ENCODE peak calls at places on chromosomes 4 and X, in four cellular contexts. One of them, this sample, is unnamed.

GRCh38 chr4:122476745-122477144 is 20.2 kb upstream of the IL2 start:
- DNase-seq in HCT116: no peak
- DNase-seq in K562: no peak
- DNase-seq in HepG2: no peak
- DNase-seq in this sample: no peak

GRCh38 chrX:41923925-41924693 is 755 bp upstream of the CASK start:
- DNase-seq in K562: peak; percentile 27
- DNase-seq in HepG2: no peak
- DNase-seq in HCT116: peak; percentile 22
- DNase-seq in this sample: peak; percentile 25

GRCh38 chrX:153968754-153969124 is 2.9 kb downstream of the HCFC1 start:
- DNase-seq in HepG2: no peak
- DNase-seq in HCT116: no peak
- DNase-seq in K562: peak; percentile 75
- DNase-seq in this sample: no peak

GRCh38 chr4:174260099-174260498 is 23.4 kb downstream of the FBXO8 start:
- DNase-seq in HepG2: peak; percentile 70
- DNase-seq in K562: no peak
- DNase-seq in HCT116: no peak
- DNase-seq in this sample: peak; percentile 30

GRCh38 chr4:26321326-26322276 is 787 bp downstream of the RBPJ start:
- DNase-seq in K562: peak; percentile 38
- DNase-seq in HCT116: no peak
- DNase-seq in HepG2: peak; percentile 5
- DNase-seq in this sample: peak; percentile 38

GRCh38 chrX:7158468-7158990 is 10.6 kb upstream of the PUDP start:
- DNase-seq in HCT116: no peak
- DNase-seq in K562: no peak
- DNase-seq in HepG2: no peak
- DNase-seq in this sample: no peak

GRCh38 chr4:22897520-22898108 is 204.9 kb downstream of the GBA3 start:
- DNase-seq in HCT116: peak; percentile 3
- DNase-seq in HepG2: peak; percentile 16
- DNase-seq in K562: peak; percentile 40
- DNase-seq in this sample: peak; percentile 30

GRCh38 chrX:13043938-13044337 is 482 bp downstream of the FAM9C start:
- DNase-seq in HCT116: no peak
- DNase-seq in HepG2: no peak
- DNase-seq in K562: no peak
- DNase-seq in this sample: peak; percentile 15

GRCh38 chr4:102713096-102713495 is 47.7 kb downstream of the MANBA start:
- DNase-seq in HCT116: no peak
- DNase-seq in HepG2: peak; percentile 58
- DNase-seq in K562: no peak
- DNase-seq in this sample: no peak

GRCh38 chr4:14399919-14400706 is 602.2 kb upstream of the CPEB2 start:
- DNase-seq in HepG2: no peak
- DNase-seq in HCT116: no peak
- DNase-seq in K562: no peak
- DNase-seq in this sample: no peak

GRCh38 chrX:133640161-133641015 is 225.1 kb upstream of the GPC4 start:
- DNase-seq in K562: no peak
- DNase-seq in HCT116: no peak
- DNase-seq in HepG2: no peak
- DNase-seq in this sample: no peak

GRCh38 chr4:65259251-65259650 is 411.0 kb downstream of the EPHA5 start:
- DNase-seq in HCT116: no peak
- DNase-seq in K562: no peak
- DNase-seq in HepG2: no peak
- DNase-seq in this sample: no peak
- TF ChIP-seq ELF1 in HCT116: no peak
- TF ChIP-seq ELF1 in K562: no peak
- TF ChIP-seq ELF1 in HepG2: no peak
- TF ChIP-seq ELF1 in this sample: no peak

GRCh38 chr4:101033986-101034385 is 313.3 kb downstream of the PPP3CA start:
- DNase-seq in HCT116: no peak
- DNase-seq in K562: no peak
- DNase-seq in HepG2: no peak
- DNase-seq in this sample: no peak
- TF ChIP-seq ELF1 in HCT116: no peak
- TF ChIP-seq ELF1 in K562: no peak
- TF ChIP-seq ELF1 in HepG2: no peak
- TF ChIP-seq ELF1 in this sample: no peak

DNA sequence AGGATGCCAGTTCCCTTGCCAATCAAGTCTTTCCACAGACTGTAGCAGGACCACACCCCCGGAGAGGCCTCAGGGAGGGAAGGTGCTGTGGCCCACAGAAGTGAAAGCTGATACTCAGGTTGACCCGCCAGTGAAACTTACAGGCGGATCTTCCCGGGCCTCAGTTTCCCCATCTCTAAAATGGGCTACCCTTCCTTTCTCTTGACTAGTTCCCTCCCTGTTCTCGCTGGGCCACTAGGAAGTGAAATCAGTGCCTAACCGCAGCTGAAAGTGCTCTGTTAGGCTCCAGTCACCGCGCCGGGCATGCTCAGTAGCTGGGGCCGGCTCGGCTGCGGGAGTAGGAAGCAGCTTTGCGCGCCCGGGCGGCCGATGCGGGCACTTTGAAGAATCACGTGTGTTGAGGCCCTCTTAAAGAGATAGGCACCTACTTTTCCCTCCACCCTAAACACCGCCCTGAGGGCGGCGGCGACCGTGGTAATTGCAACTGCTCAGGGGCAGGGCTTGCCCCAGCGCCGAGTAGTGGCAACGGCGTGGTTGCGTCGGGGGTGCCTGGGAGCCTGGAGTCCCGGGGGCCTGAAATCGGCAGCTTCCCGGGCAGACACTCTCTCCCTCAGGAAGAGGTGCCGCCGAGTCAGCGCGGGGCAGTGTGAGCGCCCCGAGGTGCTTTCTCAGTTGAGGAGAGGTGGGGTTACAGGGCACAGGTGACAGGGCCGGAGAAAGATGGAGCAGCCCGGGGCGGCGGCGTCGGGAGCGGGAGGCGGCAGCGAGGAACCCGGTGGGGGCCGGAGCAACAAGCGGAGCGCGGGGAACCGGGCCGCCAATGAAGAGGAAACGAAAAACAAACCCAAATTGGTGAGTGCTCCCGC is at the start of gene DIAPH2:
- DNase-seq in HCT116: peak; percentile 61
- DNase-seq in K562: no peak
- DNase-seq in HepG2: peak; percentile 78
- DNase-seq in this sample: peak; percentile 69
- TF ChIP-seq ELF1 in HCT116: peak; percentile 13
- TF ChIP-seq ELF1 in K562: no peak
- TF ChIP-seq ELF1 in HepG2: peak; percentile 44
- TF ChIP-seq ELF1 in this sample: no peak

DNA sequence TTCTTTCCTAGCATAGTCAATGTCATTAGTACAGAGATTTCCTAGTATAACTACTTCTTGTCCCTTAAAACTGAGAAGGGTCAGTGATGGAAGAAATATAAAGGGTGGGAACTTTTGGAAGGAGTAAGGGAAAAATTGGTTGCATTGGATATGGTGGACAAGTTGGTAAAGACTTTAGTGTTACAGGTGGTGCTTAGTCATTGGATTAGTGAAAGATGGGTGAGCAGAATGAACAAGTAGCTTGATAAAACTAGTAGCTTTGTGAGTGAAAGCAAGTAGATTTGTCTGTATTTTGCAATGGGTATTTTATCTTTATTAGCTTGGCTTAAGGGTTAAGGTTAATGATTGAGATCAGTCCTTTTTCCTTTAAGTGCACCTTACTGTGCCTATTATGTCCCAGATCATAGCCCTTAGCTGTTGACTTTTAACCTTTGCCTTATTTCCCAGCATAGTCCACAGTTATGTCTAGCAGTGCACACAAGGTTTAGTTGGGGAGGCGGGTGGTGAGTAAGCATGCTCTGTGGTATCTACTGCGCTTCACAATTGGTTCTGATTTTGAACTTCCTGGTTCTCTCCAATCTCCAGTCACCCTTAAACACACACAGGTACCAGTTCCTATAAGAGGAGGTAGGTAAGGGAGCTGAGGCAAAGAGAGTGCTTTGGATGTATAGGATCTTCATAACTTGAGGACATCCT is 9.5 kb downstream of the WDR44 start:
- DNase-seq in HCT116: no peak
- DNase-seq in K562: peak; percentile 34
- DNase-seq in HepG2: no peak
- DNase-seq in this sample: no peak
- TF ChIP-seq ELF1 in HCT116: no peak
- TF ChIP-seq ELF1 in K562: no peak
- TF ChIP-seq ELF1 in HepG2: no peak
- TF ChIP-seq ELF1 in this sample: no peak

GRCh38 chr4:98605216-98605615 is 53.2 kb downstream of the TSPAN5 start:
- DNase-seq in HepG2: no peak
- DNase-seq in HCT116: no peak
- DNase-seq in K562: no peak
- DNase-seq in this sample: no peak
- TF ChIP-seq ELF1 in HepG2: no peak
- TF ChIP-seq ELF1 in HCT116: no peak
- TF ChIP-seq ELF1 in K562: no peak
- TF ChIP-seq ELF1 in this sample: no peak

DNA sequence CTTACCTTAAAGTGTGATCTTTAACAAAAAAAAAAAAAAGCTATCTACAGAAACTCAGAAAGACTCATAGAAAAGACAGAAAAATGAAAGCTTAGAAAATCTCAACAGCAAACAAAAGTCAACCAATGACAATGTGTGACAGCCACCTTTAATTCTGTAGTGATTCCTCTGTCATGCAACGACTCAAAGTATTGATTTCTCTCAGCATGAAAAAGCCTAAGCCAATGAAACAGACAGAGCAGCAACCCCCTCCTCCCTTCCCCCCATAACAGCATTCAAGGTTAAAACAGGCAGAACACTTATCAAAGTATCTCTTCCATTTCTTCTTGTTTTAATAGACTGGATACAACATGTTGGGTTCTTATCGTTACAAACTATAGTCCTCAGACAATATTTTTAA is 112.5 kb downstream of the MAB21L2 start:
- DNase-seq in HCT116: no peak
- DNase-seq in HepG2: no peak
- DNase-seq in K562: no peak
- DNase-seq in this sample: no peak
- TF ChIP-seq ELF1 in HCT116: no peak
- TF ChIP-seq ELF1 in HepG2: no peak
- TF ChIP-seq ELF1 in K562: no peak
- TF ChIP-seq ELF1 in this sample: no peak

GRCh38 chr4:140359571-140360427 is 13.6 kb upstream of the SCOC start:
- DNase-seq in HCT116: peak; percentile 83
- DNase-seq in K562: peak; percentile 88
- DNase-seq in HepG2: peak; percentile 78
- DNase-seq in this sample: peak; percentile 57

GRCh38 chr4:140367738-140368137 is 5.7 kb upstream of the SCOC start:
- DNase-seq in HepG2: no peak
- DNase-seq in HCT116: peak; percentile 12
- DNase-seq in K562: no peak
- DNase-seq in this sample: no peak

GRCh38 chr4:140361099-140361498 is 12.3 kb upstream of the SCOC start:
- DNase-seq in HCT116: no peak
- DNase-seq in HepG2: no peak
- DNase-seq in K562: no peak
- DNase-seq in this sample: no peak

GRCh38 chr4:140363051-140363450 is 10.4 kb upstream of the SCOC start:
- DNase-seq in HCT116: no peak
- DNase-seq in HepG2: peak; percentile 78
- DNase-seq in K562: no peak
- DNase-seq in this sample: no peak

GRCh38 chr4:140363558-140363957 is 9.9 kb upstream of the SCOC start:
- DNase-seq in K562: no peak
- DNase-seq in HepG2: no peak
- DNase-seq in HCT116: no peak
- DNase-seq in this sample: peak; percentile 8
- TF ChIP-seq ELF1 in K562: no peak
- TF ChIP-seq ELF1 in HepG2: no peak
- TF ChIP-seq ELF1 in HCT116: no peak
- TF ChIP-seq ELF1 in this sample: no peak

GRCh38 chr4:159077702-159078495 is 25.0 kb upstream of the RAPGEF2 start:
- DNase-seq in HepG2: peak; percentile 32
- DNase-seq in K562: no peak
- DNase-seq in HCT116: no peak
- DNase-seq in this sample: no peak
- TF ChIP-seq ELF1 in HepG2: no peak
- TF ChIP-seq ELF1 in K562: no peak
- TF ChIP-seq ELF1 in HCT116: no peak
- TF ChIP-seq ELF1 in this sample: no peak

This sample was measured in SK-N-SH.